ENCODE peak calls at places on chromosomes 2 and 18, in four cellular contexts. G, E, I and X are unnamed samples.

GRCh38 chr2:45331034-45331786 is 279.9 kb downstream of the SRBD1 start:
- DNase-seq in G (no peak), E (no peak), I (no peak), X (no peak)

GRCh38 chr2:505931-506330 is 171.3 kb downstream of the TMEM18 start:
- DNase-seq in G (peak; percentile 14), E (no peak), I (no peak), X (no peak)

GRCh38 chr18:39462436-39462835 is 1896.8 kb upstream of the CELF4 start:
- DNase-seq in G (no peak), E (no peak), I (no peak), X (no peak)

GRCh38 chr2:12931211-12931844 is 214.6 kb downstream of the TRIB2 start:
- DNase-seq in G (peak; percentile 69), E (peak; percentile 41), I (peak; percentile 4), X (no peak)

GRCh38 chr2:187618813-187619212 is 64.6 kb upstream of the TFPI start:
- DNase-seq in G (peak; percentile 18), E (no peak), I (no peak), X (no peak)

GRCh38 chr2:96344011-96344410 is 8.4 kb downstream of the NCAPH start:
- DNase-seq in G (no peak), E (no peak), I (no peak), X (no peak)

GRCh38 chr18:48669180-48669675 is 130.4 kb downstream of the CTIF start:
- DNase-seq in G (no peak), E (no peak), I (no peak), X (no peak)

GRCh38 chr2:72696559-72696958 is 129.3 kb downstream of the EXOC6B start:
- DNase-seq in G (no peak), E (no peak), I (no peak), X (no peak)

GRCh38 chr18:76684265-76684664 is 138.1 kb upstream of the ZNF236 start:
- DNase-seq in G (no peak), E (no peak), I (no peak), X (no peak)

GRCh38 chr2:241066893-241067341 is 35.2 kb downstream of the MTERF4 start:
- DNase-seq in G (peak; percentile 79), E (peak; percentile 72), I (no peak), X (no peak)

GRCh38 chr2:40611196-40611595 is 159.3 kb upstream of the SLC8A1 start:
- DNase-seq in G (no peak), E (no peak), I (no peak), X (no peak)

GRCh38 chr2:199692489-199692888 is 158.5 kb downstream of the FTCDNL1 start:
- DNase-seq in G (no peak), E (peak; percentile 11), I (no peak), X (no peak)

DNA sequence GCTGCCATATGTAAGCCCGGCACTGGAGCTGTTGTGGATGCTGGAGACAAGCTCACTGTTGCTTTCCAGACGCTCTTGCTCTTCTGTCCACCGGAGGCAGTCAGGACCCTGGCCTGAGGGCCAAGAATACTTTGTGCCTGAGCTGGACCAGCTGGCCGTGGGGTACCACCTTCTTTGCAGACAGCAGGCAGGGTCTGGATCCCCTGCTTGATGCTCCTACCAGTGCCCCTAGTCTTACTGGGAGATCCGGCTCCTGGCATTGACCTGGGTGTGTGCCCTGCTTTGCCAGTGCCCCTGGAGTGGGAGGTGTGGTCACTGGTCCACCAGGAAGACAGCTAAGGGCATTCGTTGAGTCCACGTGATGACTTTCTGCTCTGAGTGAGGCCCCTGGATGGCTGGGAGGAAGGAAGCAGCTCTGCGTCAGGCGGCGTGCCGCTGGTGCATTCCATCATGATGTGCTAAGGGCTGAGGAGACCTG is 59.3 kb downstream of the LRRFIP1 start:
- DNase-seq in G (peak; percentile 56), E (no peak), I (no peak), X (no peak)
- TF ChIP-seq CTCF in G (peak; percentile 48), E (peak; percentile 17), I (peak; percentile 14), X (peak; percentile 42)

GRCh38 chr18:7754258-7754657 is 187.1 kb downstream of the PTPRM start:
- DNase-seq in G (no peak), E (no peak), I (no peak), X (no peak)

GRCh38 chr18:7757175-7757574 is 190.1 kb downstream of the PTPRM start:
- DNase-seq in G (no peak), E (no peak), I (no peak), X (no peak)

GRCh38 chr18:7758764-7759163 is 191.6 kb downstream of the PTPRM start:
- DNase-seq in G (no peak), E (no peak), I (no peak), X (no peak)

GRCh38 chr18:7754725-7755181 is 187.6 kb downstream of the PTPRM start:
- DNase-seq in G (no peak), E (peak; percentile 35), I (peak; percentile 8), X (no peak)

GRCh38 chr18:7755753-7756475 is 188.8 kb downstream of the PTPRM start:
- DNase-seq in G (no peak), E (no peak), I (no peak), X (no peak)
- TF ChIP-seq CTCF in G (no peak), E (peak; percentile 60), I (no peak), X (no peak)

DNA sequence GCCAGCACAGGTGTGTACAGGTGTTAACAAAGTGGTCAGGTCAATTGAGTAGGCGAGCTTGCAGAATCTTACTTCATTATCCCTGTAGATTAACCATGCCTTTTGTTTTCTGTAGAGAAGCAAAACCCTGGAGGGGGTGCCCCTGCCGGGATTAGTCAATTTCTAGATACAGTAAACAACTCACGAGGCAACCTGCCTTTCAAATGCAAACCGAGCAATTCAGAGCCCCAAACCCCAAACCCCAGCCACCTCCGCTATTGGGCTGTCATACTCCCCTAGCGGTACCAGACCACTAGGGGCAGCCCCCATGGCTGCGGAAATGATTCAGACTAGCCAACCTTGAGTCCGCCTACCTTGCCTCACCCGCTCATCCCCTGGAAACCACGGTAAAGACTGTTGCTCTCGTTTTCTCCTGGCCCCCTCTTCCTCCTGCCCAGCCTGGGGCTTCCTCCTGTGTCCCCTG is 61.4 kb upstream of the KIF5C start:
- DNase-seq in G (peak; percentile 98), E (no peak), I (no peak), X (peak; percentile 24)
- TF ChIP-seq CTCF in G (peak; percentile 69), E (no peak), I (no peak), X (peak; percentile 46)

GRCh38 chr18:70464343-70465114 is 175.7 kb downstream of the SOCS6 start:
- DNase-seq in G (peak; percentile 80), E (peak; percentile 89), I (peak; percentile 82), X (peak; percentile 86)
- TF ChIP-seq CTCF in G (peak; percentile 50), E (peak; percentile 48), I (peak; percentile 37), X (no peak)

GRCh38 chr2:3598197-3598910 is 3.4 kb downstream of the COLEC11 start:
- DNase-seq in G (no peak), E (no peak), I (no peak), X (no peak)

GRCh38 chr2:3602553-3603339 is 7.8 kb downstream of the COLEC11 start:
- DNase-seq in G (no peak), E (no peak), I (no peak), X (no peak)

GRCh38 chr2:3601561-3602271 is 6.8 kb downstream of the COLEC11 start:
- DNase-seq in G (no peak), E (no peak), I (no peak), X (no peak)

GRCh38 chr2:3598912-3599854 is 4.3 kb downstream of the COLEC11 start:
- DNase-seq in G (no peak), E (no peak), I (no peak), X (no peak)

GRCh38 chr2:3600256-3600855 is 5.4 kb downstream of the COLEC11 start:
- DNase-seq in G (no peak), E (no peak), I (no peak), X (no peak)
- TF ChIP-seq CTCF in G (no peak), E (no peak), I (no peak), X (no peak)

DNA sequence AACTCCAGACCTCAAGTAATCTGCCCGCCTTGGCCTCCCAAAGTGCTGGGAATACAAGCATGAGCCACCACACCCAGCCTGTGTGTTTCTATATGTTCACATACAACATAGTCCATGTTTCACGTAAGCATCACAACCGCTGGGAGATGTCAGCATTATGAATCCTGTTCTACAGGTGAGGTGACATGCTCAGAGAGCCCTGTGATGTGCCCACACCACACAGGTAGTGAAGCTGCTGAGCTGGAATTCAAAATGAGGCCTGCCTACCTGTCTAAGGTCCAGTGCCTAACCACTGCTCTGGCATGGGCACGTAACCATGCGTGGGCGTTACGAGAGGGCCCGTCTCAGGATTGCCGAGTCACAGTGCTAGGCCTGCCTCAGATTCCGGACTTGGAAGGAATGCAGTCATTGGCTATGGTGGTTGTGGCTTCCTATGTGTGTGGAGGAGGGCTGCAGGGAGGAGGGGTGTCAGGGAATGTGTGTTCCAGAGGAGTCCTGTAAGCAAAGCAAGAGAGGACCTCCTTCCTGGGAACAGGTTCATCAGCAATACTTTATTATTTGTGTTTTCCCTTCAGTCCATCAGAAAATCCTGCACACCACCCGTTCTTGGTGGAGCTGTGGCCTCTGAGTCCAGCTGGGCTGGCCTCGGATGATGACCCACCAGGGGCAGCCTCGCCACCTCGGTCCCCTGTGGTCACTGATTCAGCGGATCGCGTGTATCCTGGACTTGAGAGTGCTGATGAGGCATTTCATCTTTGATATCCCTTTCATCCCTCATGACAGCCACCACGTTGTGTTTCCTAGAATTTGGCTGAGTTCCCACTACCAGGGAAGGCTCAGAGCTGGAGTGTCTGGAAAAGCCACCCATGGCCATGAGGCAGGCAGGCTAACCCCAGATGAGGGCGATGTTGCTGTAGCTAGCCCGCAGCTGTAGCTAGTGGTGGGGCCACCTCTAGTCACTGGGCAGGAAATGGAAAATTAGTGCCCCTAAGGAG is 31.1 kb downstream of the HK2 start:
- DNase-seq in G (peak; percentile 36), E (no peak), I (no peak), X (no peak)
- TF ChIP-seq CTCF in G (no peak), E (peak; percentile 17), I (no peak), X (no peak)